ENCODE peak calls at places on chromosomes 13 and 19, in nine cellular contexts. B is uterus, S is A549, J is NB4, R is breast epithelium, T is suprapubic skin, W is right lobe of liver, U is Peyer's patch, L is transverse colon. A is an unnamed sample.

GRCh38 chr13:110936519-110936918 is 21.6 kb upstream of the ANKRD10 start:
- DNase-seq in R (no peak), L (no peak), J (no peak), B (no peak), U (no peak), T (no peak), S (no peak), W (no peak), A (no peak)

GRCh38 chr13:36533806-36534205 is 101.5 kb downstream of the CCNA1 start:
- DNase-seq in J (no peak), L (no peak), R (no peak), B (no peak), U (no peak), S (no peak), W (no peak), T (no peak), A (no peak)

GRCh38 chr13:84649853-84650252 is 767.6 kb upstream of the SLITRK1 start:
- DNase-seq in L (no peak), B (no peak), S (no peak), U (no peak), W (no peak), T (no peak), J (no peak), R (no peak), A (no peak)

GRCh38 chr19:47315125-47315821 is 5.6 kb downstream of the C5AR1 start:
- DNase-seq in B (peak; percentile 45), J (peak; percentile 100), U (no peak), S (peak; percentile 99), R (no peak), T (peak; percentile 88), L (peak; percentile 44), W (peak; percentile 91), A (peak; percentile 94)

GRCh38 chr13:44296856-44297255 is 76.8 kb upstream of the SERP2 start:
- DNase-seq in L (no peak), S (no peak), R (no peak), U (no peak), B (no peak), J (no peak), T (no peak), W (no peak), A (no peak)

GRCh38 chr13:67515895-67516294 is 285.8 kb upstream of the PCDH9 start:
- DNase-seq in U (no peak), S (no peak), W (no peak), R (no peak), B (no peak), L (no peak), J (no peak), T (no peak), A (no peak)

GRCh38 chr13:37348916-37349653 is 243.6 kb upstream of the CSNK1A1L start:
- DNase-seq in W (no peak), L (no peak), J (no peak), S (no peak), U (no peak), R (no peak), T (no peak), B (no peak), A (no peak)

GRCh38 chr13:34038326-34039068 is 220.5 kb downstream of the RFC3 start:
- DNase-seq in L (no peak), T (no peak), W (no peak), J (no peak), B (no peak), S (no peak), R (no peak), U (no peak), A (no peak)

GRCh38 chr19:15449620-15450527 is at the start of gene WIZ:
- DNase-seq in R (peak; percentile 79), W (peak; percentile 83), T (peak; percentile 91), S (peak; percentile 79), L (peak; percentile 91), U (peak; percentile 82), J (peak; percentile 70), B (peak; percentile 85), A (peak; percentile 73)

GRCh38 chr13:43401364-43401763 is 378.0 kb downstream of the DNAJC15 start:
- DNase-seq in W (no peak), B (no peak), R (no peak), U (no peak), T (no peak), J (no peak), L (no peak), S (no peak), A (no peak)

GRCh38 chr13:21033224-21033855 is 28.0 kb downstream of the LATS2 start:
- DNase-seq in W (no peak), R (peak; percentile 82), J (no peak), S (no peak), U (no peak), B (peak; percentile 26), L (peak; percentile 35), T (no peak), A (peak; percentile 82)

GRCh38 chr13:105773887-105774538 is 761.4 kb downstream of the EFNB2 start:
- DNase-seq in B (no peak), U (no peak), S (peak; percentile 33), J (no peak), W (no peak), L (no peak), T (no peak), R (no peak), A (no peak)

GRCh38 chr13:30340367-30341184 is 33.2 kb upstream of the KATNAL1 start:
- DNase-seq in J (peak; percentile 94), T (no peak), U (no peak), B (peak; percentile 93), L (peak; percentile 45), W (no peak), S (no peak), R (peak; percentile 41), A (peak; percentile 78)

GRCh38 chr19:16586477-16586871 is 14.3 kb upstream of the SLC35E1 start:
- DNase-seq in W (no peak), U (no peak), S (no peak), R (no peak), T (no peak), L (no peak), B (no peak), J (no peak), A (no peak)

GRCh38 chr19:16589917-16590316 is 17.7 kb upstream of the SLC35E1 start:
- DNase-seq in B (no peak), R (no peak), U (no peak), J (peak; percentile 36), S (no peak), T (no peak), L (no peak), W (no peak), A (no peak)

GRCh38 chr19:16588824-16589577 is 16.8 kb upstream of the SLC35E1 start:
- DNase-seq in B (no peak), R (no peak), T (no peak), L (no peak), S (no peak), W (no peak), J (no peak), U (no peak), A (no peak)

GRCh38 chr19:16587031-16588023 is 15.1 kb upstream of the SLC35E1 start:
- DNase-seq in B (no peak), J (peak; percentile 91), U (peak; percentile 92), S (no peak), T (no peak), W (no peak), R (no peak), L (peak; percentile 66), A (no peak)

GRCh38 chr19:16588089-16588823 is 16.0 kb upstream of the SLC35E1 start:
- DNase-seq in J (peak; percentile 90), T (no peak), S (no peak), W (no peak), B (no peak), R (no peak), U (peak; percentile 91), L (peak; percentile 79), A (no peak)
- TF ChIP-seq CTCF in J (no peak), T (no peak), S (no peak), W (no peak), B (no peak), R (no peak), U (no peak), L (no peak), A (no peak)

DNA sequence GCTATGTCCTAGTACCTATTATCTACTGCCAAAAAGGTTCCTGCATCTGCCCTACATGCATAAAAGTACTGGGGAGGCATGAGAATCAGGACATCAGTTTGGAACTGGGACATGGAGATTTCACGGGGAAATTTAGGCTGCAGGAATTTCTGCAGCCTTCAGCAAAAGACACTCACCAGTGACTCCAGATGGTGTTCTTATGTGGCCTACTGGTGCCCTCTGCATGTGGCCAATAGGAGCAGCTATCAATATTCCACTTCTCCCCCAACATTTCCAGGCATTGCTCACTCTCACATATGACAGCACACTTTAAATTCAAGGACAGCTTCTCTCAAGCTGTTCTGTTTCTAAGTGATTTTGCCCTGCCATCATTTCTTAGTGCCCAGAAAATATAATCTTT is 570.5 kb upstream of the ARGLU1 start:
- DNase-seq in R (no peak), B (no peak), W (no peak), J (no peak), U (no peak), L (no peak), S (no peak), T (no peak), A (no peak)
- TF ChIP-seq POLR2A in R (no peak), B (no peak), W (no peak), J (no peak), U (no peak), L (no peak), S (no peak), T (no peak), A (no peak)

DNA sequence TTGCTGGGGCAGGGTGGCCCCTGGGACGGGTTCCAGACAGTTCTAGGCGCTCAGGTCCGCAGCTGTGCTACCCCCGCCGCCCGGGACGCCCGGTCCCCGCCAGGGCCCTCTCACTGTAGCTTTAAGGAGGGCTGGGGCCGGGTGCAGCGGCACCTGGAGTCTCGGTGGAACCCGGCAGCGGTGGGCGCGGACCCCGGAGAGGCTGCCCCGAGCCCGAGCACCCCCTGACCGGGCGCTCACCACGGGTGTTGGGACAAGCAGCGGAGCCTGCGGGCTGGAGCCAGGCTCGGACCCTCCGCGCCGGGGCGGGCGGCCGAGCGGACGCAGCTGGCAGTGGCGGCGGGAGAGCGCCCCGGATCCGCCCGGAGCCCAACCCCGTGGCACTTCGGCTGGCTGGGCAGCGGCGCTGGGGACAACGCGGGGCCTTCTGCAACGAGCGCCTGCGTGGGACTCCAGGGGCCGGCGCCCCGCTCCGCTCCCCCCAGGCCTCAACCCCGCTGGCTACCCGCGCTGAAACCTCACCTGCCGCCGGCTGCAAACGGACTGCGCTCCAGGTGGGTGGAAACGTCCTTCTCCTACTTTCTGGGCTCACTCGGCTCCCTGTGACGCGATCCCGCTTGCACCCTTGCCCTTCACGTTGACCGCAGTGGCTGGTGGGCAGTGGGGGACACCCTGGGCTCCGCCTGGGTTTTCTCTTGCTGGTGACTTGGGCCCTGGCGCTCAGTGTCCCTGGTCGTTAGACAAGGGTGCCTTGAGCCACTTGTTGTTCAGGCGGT is 81.1 kb downstream of the ZNF429 start:
- DNase-seq in T (no peak), U (no peak), B (no peak), W (peak; percentile 59), S (no peak), R (no peak), L (peak; percentile 19), J (no peak), A (no peak)
- H3K4me3 ChIP-seq in T (peak overlapping the region; percentile 54), U (peak overlapping the region; percentile 70), B (peak overlapping the region; percentile 65), W (peak overlapping the region; percentile 63), S (no peak overlapping the region), R (peak overlapping the region; percentile 49), L (peak overlapping the region; percentile 59), J (no peak overlapping the region), A (peak overlapping the region; percentile 10)

DNA sequence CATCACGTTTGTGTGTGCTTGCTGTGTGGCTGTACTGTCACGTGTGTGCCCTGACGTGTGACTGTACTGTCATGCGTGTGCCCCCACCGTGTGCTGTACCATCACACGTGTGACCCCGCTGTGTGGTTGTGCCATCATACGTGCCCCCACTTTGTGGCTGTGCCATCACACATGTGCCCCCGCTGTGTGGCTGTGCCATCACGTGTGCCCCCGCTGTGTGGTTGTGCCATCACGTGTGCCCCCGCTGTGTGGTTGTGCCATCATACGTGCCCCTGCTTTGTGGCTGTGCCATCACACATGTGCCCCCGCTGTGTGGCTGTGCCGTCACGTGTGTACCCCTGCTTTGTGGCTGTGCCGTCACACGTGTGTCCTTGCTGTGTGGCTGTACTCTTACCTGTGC is 25.7 kb downstream of the TFDP1 start:
- DNase-seq in T (no peak), U (no peak), S (no peak), W (no peak), B (no peak), L (no peak), J (no peak), R (no peak), A (no peak)
- TF ChIP-seq CTCF in T (no peak), U (no peak), S (no peak), W (no peak), B (no peak), L (no peak), J (no peak), R (no peak), A (no peak)

A was measured in lower leg skin.